ENCODE peak calls at places on chromosomes 3 and 15, in four cellular contexts. N is H9, B is GM13977, K is glutamatergic neuron. R is an unnamed sample.

GRCh38 chr3:125374501-125374995 is 577 bp downstream of the ZNF148 start:
- DNase-seq in N (peak), B (peak), K (peak), R (peak)

GRCh38 chr15:80977627-80978036 is 12.0 kb downstream of the MESD start:
- DNase-seq in N (peak), B (no peak), K (peak), R (peak)

GRCh38 chr15:68298882-68299381 is 21.4 kb downstream of the FEM1B start:
- DNase-seq in N (no peak), B (peak), K (no peak), R (no peak)

GRCh38 chr3:59877679-59878427 is 828.0 kb upstream of the CFAP20DC start:
- DNase-seq in N (no peak), B (no peak), K (no peak), R (no peak)

GRCh38 chr3:48407542-48408099 is 22.3 kb downstream of the PLXNB1 start:
- DNase-seq in N (no peak), B (peak), K (peak), R (peak)

GRCh38 chr3:130963878-130964277 is 62.7 kb downstream of the ASTE1 start:
- DNase-seq in N (no peak), B (no peak), K (no peak), R (no peak)

GRCh38 chr15:98794754-98795153 is 146.4 kb downstream of the IGF1R start:
- DNase-seq in N (no peak), B (no peak), K (no peak), R (no peak)

GRCh38 chr15:66145242-66146182 is 108.0 kb downstream of the MEGF11 start:
- DNase-seq in N (no peak), B (no peak), K (no peak), R (no peak)

GRCh38 chr3:179322481-179323196 is at the start of gene ZNF639:
- DNase-seq in N (peak), B (peak), K (peak), R (peak)

GRCh38 chr15:87733005-87733404 is 523.5 kb downstream of the NTRK3 start:
- DNase-seq in N (no peak), B (no peak), K (no peak), R (no peak)

GRCh38 chr3:151421956-151422355 is 37.4 kb upstream of the P2RY12 start:
- DNase-seq in N (no peak), B (no peak), K (no peak), R (no peak)

GRCh38 chr3:45078910-45079522 is 52.9 kb downstream of the CLEC3B start:
- DNase-seq in N (no peak), B (no peak), K (no peak), R (no peak)

GRCh38 chr3:111667621-111668239 is 72.6 kb upstream of the ZBED2 start:
- DNase-seq in N (no peak), B (peak), K (no peak), R (peak)

GRCh38 chr3:115709135-115709534 is 85.8 kb downstream of the GAP43 start:
- DNase-seq in N (no peak), B (no peak), K (no peak), R (no peak)

GRCh38 chr3:186847437-186847836 is 4.9 kb downstream of the ADIPOQ start:
- DNase-seq in N (no peak), B (no peak), K (no peak), R (no peak)

GRCh38 chr15:98151098-98151497 is 190.6 kb downstream of the ARRDC4 start:
- DNase-seq in N (no peak), B (no peak), K (no peak), R (no peak)

GRCh38 chr3:179321585-179322322 is 1.1 kb upstream of the ZNF639 start:
- DNase-seq in N (no peak), B (no peak), K (peak), R (peak)

GRCh38 chr3:77053769-77054168 is 13.9 kb downstream of the ROBO2 start:
- DNase-seq in N (no peak), B (no peak), K (no peak), R (no peak)

GRCh38 chr15:98523912-98524255 is 124.5 kb upstream of the IGF1R start:
- DNase-seq in N (no peak), B (no peak), K (no peak), R (no peak)

GRCh38 chr3:64351713-64352595 is 126.7 kb upstream of the PRICKLE2 start:
- DNase-seq in N (no peak), B (no peak), K (no peak), R (no peak)

GRCh38 chr3:141681390-141681780 is 56.7 kb upstream of the RNF7 start:
- DNase-seq in N (no peak), B (no peak), K (no peak), R (no peak)

GRCh38 chr15:73021139-73021621 is 31.1 kb upstream of the NEO1 start:
- DNase-seq in N (peak), B (no peak), K (peak), R (peak)

GRCh38 chr3:197528190-197528589 is 27.6 kb downstream of the BDH1 start:
- DNase-seq in N (no peak), B (no peak), K (no peak), R (no peak)

GRCh38 chr3:46278816-46279672 is 36.8 kb downstream of the CCR3 start:
- DNase-seq in N (no peak), B (peak), K (no peak), R (no peak)

GRCh38 chr3:46277476-46277875 is 35.2 kb downstream of the CCR3 start:
- DNase-seq in N (no peak), B (no peak), K (no peak), R (no peak)

GRCh38 chr3:46280105-46280797 is 38.0 kb downstream of the CCR3 start:
- DNase-seq in N (no peak), B (peak), K (no peak), R (no peak)

GRCh38 chr3:46271910-46272309 is 29.6 kb downstream of the CCR3 start:
- DNase-seq in N (no peak), B (no peak), K (no peak), R (no peak)

DNA sequence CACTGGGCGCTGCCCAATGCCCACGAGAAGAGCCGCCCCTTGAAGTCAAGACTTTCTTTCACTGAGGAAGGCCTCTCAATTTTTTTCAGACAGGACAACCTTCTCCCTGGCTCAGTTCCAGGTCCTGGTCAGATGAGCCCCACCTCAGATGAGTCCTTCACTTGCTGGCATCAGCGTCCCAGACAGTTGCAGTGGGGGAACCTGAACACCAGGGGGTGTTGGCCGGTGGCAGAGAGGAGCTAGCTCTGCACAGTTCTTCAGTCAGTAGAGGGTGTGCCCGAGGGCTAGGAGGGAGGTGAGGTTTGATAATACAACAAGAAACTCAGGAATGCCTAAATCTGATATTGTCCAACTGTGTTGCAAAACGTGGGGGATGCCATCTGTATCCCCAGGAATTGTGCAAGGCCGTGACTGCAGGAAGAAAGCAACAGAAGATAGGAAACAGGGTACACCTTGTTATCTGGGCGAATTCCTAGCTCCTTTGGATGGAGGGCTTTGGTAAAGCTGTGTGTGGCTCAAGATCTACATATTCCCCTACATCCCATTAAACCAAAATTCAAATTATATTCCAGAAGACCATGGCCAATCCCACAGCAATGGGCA is 34.3 kb downstream of the CCR3 start:
- DNase-seq in N (peak), B (peak), K (peak), R (peak)
- TF ChIP-seq CTCF in N (peak), B (peak), K (peak), R (peak)

GRCh38 chr3:193314161-193314560 is 64.4 kb downstream of the ATP13A5 start:
- DNase-seq in N (no peak), B (no peak), K (no peak), R (no peak)
- TF ChIP-seq CTCF in N (peak), B (no peak), K (no peak), R (no peak)

DNA sequence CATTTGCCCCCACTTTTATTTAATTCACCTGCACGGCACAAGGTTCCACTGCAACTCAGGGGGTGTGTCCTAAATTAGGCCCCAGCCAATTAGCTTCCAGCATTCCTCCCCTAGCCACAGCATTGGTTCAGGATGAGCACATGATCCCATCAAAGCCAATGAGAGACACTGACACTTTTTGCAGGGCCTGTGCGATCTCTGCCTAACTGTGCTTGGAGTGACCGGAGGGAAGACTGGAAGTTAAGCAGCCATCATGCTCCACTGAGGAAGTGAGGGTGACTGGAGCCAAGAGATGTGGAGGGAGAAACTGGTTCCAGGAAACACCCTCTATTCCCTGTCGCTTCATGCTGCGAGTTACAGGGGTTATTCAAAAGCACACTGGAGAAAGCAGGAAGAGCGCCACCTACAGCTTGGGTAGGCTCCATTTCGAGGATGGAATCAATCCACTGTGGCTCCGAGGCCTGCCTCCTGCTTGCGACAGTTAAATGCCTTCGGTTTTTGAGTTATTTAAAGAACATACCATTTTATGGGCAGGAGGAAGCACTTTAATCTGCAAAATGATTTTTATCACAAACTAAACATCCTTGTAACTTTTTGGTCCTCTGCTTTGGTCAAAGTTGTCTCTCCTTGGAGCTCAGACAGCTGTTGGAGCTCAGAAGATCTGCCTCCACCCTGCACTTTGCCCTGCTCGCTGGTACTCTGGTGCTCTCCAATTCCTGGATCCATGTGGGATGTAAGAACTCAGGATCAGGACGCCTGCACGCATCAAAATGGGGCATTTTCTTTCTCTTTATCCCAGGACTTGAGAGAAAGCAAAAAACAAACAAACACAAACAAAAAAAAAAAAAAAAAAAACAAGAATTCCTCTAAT is 122.4 kb upstream of the WNT5A start:
- DNase-seq in N (peak), B (no peak), K (no peak), R (no peak)
- TF ChIP-seq CTCF in N (peak), B (no peak), K (no peak), R (peak)

GRCh38 chr3:11819146-11819545 is 27.5 kb downstream of the TAMM41 start:
- DNase-seq in N (no peak), B (no peak), K (no peak), R (no peak)

GRCh38 chr3:11818033-11818432 is 28.7 kb downstream of the TAMM41 start:
- DNase-seq in N (no peak), B (no peak), K (no peak), R (no peak)

GRCh38 chr3:11825271-11825670 is 21.4 kb downstream of the TAMM41 start:
- DNase-seq in N (no peak), B (no peak), K (no peak), R (no peak)

GRCh38 chr3:11820540-11821041 is 26.1 kb downstream of the TAMM41 start:
- DNase-seq in N (peak), B (peak), K (no peak), R (no peak)
- TF ChIP-seq CTCF in N (peak), B (peak), K (no peak), R (no peak)

R was measured in endothelial cell.